ENCODE peak calls at places on chromosome 3, in ten cellular contexts. L is upper lobe of left lung, F is sigmoid colon, M is stomach, O is SK-N-SH, N is HepG2, G is transverse colon, Z is suprapubic skin, H is tibial nerve, I is GM12878. Y is an unnamed sample.
A peak's percentile ranks its signal among the peaks of the same experiment; 100 is the strongest.

GRCh38 chr3:61632568-61633175 is 71.3 kb downstream of the PTPRG start:
- DNase-seq in G (no peak), M (no peak), H (no peak), O (no peak), I (no peak), F (no peak), N (no peak), L (no peak), Z (no peak), Y (no peak)

GRCh38 chr3:23542079-23542478 is 263.7 kb upstream of the UBE2E1 start:
- DNase-seq in N (no peak), O (no peak), M (no peak), H (no peak), I (no peak), L (no peak), Z (no peak), F (no peak), G (no peak), Y (no peak)

GRCh38 chr3:105513042-105513441 is 146.3 kb downstream of the ALCAM start:
- DNase-seq in N (no peak), I (no peak), G (no peak), M (no peak), L (no peak), H (no peak), Z (no peak), F (no peak), O (no peak), Y (no peak)

GRCh38 chr3:98966862-98967554 is 65.5 kb upstream of the DCBLD2 start:
- DNase-seq in M (no peak), O (no peak), Z (no peak), G (no peak), F (no peak), N (no peak), H (no peak), L (no peak), I (no peak), Y (no peak)

GRCh38 chr3:194854290-194855024 is 168.8 kb downstream of the FAM43A start:
- DNase-seq in H (no peak), O (no peak), N (no peak), L (no peak), Z (no peak), F (no peak), M (no peak), I (no peak), G (no peak), Y (no peak)

GRCh38 chr3:188727052-188727451 is 444.7 kb upstream of the TPRG1 start:
- DNase-seq in N (no peak), O (no peak), Z (no peak), L (no peak), G (no peak), H (no peak), I (no peak), M (no peak), F (no peak), Y (no peak)

GRCh38 chr3:190586631-190587000 is 72.7 kb downstream of the IL1RAP start:
- DNase-seq in H (no peak), O (no peak), F (no peak), L (no peak), N (no peak), G (no peak), M (no peak), I (no peak), Z (no peak), Y (no peak)

GRCh38 chr3:183911087-183911486 is 26.4 kb upstream of the PARL start:
- DNase-seq in H (no peak), G (no peak), I (no peak), O (no peak), F (no peak), N (no peak), Z (no peak), M (no peak), L (no peak), Y (no peak)

GRCh38 chr3:299590-300301 is 103.2 kb downstream of the CHL1 start:
- DNase-seq in G (no peak), Z (no peak), O (no peak), M (no peak), N (no peak), H (no peak), I (no peak), F (no peak), L (no peak), Y (no peak)
- TF ChIP-seq EP300 in G (no peak), Z (no peak), O (no peak), M (no peak), N (no peak), H (no peak), I (peak; percentile 18), F (no peak), L (no peak), Y (no peak)

GRCh38 chr3:151076626-151077025 is 8.8 kb upstream of the MED12L start:
- DNase-seq in O (no peak), H (no peak), Z (no peak), F (no peak), L (no peak), M (no peak), G (no peak), N (no peak), I (no peak), Y (no peak)
- H3K36me3 ChIP-seq in O (no peaks in the 10 kb centered on the region), H (no peaks in the 10 kb centered on the region), Z (no peaks in the 10 kb centered on the region), F (no peaks in the 10 kb centered on the region), L (no peaks in the 10 kb centered on the region), M (no peaks in the 10 kb centered on the region), G (no peaks in the 10 kb centered on the region), N (no peaks in the 10 kb centered on the region), I (no peaks in the 10 kb centered on the region), Y (no peaks in the 10 kb centered on the region)

GRCh38 chr3:127175272-127175671 is 17.7 kb upstream of the PRR23E start:
- DNase-seq in M (no peak), Z (no peak), O (no peak), H (no peak), F (no peak), N (no peak), G (no peak), L (no peak), I (no peak), Y (no peak)
- TF ChIP-seq EP300 in M (no peak), Z (no peak), O (no peak), H (no peak), F (no peak), N (no peak), G (no peak), L (no peak), I (no peak), Y (no peak)

DNA sequence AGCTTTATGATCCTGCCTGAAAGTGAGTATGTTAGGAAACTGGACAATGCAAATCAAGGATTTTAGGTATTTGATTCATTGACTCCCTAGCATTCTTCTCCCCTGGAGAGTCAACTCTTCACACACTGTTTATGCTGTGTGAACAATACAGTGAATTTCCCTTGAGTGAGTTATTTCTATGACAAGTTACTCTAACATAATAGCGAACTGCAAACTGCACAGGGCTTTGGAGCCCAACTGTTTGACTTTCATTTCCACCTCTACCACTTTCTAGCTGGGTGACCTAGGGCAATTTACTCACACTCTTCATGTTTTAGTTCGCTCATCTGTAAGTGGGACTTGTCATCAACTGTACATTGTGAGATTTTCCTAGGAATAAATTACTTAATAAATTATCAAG is 96.0 kb upstream of the PHLDB2 start:
- DNase-seq in N (no peak), L (no peak), F (no peak), I (no peak), G (no peak), H (no peak), O (no peak), M (no peak), Z (no peak), Y (no peak)
- H3K36me3 ChIP-seq in N (no peaks in the 10 kb centered on the region), L (no peaks in the 10 kb centered on the region), F (no peaks in the 10 kb centered on the region), I (no peaks in the 10 kb centered on the region), G (no peaks in the 10 kb centered on the region), H (no peaks in the 10 kb centered on the region), O (no peaks in the 10 kb centered on the region), M (no peaks in the 10 kb centered on the region), Z (no peaks in the 10 kb centered on the region), Y (no peaks in the 10 kb centered on the region)

GRCh38 chr3:169575381-169575780 is 88.1 kb downstream of the MECOM start:
- DNase-seq in G (no peak), Z (no peak), N (no peak), H (no peak), M (peak; percentile 26), O (peak; percentile 26), L (no peak), I (no peak), F (no peak), Y (no peak)
- TF ChIP-seq EP300 in G (no peak), Z (no peak), N (no peak), H (peak; percentile 22), M (no peak), O (no peak), L (no peak), I (no peak), F (no peak), Y (no peak)

GRCh38 chr3:16377847-16378302 is 112.9 kb downstream of the OXNAD1 start:
- DNase-seq in N (no peak), Z (no peak), I (no peak), F (no peak), H (no peak), M (no peak), L (no peak), O (no peak), G (no peak), Y (no peak)

GRCh38 chr3:16378415-16378814 is 113.4 kb downstream of the OXNAD1 start:
- DNase-seq in L (no peak), M (no peak), Z (no peak), I (no peak), N (no peak), H (no peak), F (no peak), G (no peak), O (no peak), Y (no peak)

GRCh38 chr3:16379838-16380237 is 114.8 kb downstream of the OXNAD1 start:
- DNase-seq in M (no peak), I (no peak), L (no peak), N (no peak), G (no peak), O (no peak), H (no peak), Z (no peak), F (no peak), Y (no peak)

GRCh38 chr3:16380421-16380820 is 115.4 kb downstream of the OXNAD1 start:
- DNase-seq in N (no peak), O (no peak), L (no peak), F (no peak), G (no peak), H (no peak), I (no peak), M (no peak), Z (no peak), Y (no peak)

DNA sequence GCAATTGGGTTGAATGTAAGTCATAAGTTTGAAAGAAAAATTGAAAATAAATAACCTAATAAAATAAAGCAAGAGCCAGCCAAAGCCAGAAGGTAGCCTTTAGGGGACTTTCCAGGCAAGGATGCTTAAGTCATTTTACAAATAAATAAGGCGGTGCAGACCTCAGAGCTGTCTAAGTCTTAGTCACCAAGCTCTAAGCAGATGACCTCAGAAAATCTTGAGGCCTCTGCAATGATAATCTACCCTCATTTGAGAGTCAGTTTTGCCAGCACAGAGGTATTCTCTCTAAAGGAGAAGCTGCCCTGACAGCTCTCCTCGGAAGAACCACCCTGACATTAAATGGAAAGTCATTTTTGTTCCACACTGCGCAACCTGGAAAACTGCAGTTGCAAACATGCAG is 113.9 kb downstream of the OXNAD1 start:
- DNase-seq in L (no peak), H (no peak), M (no peak), O (no peak), N (no peak), F (no peak), Z (no peak), I (no peak), G (no peak), Y (no peak)
- H3K36me3 ChIP-seq in L (peaks cover 24% of the 10 kb centered on the region), H (no peaks in the 10 kb centered on the region), M (no peaks in the 10 kb centered on the region), O (peaks cover 13% of the 10 kb centered on the region), N (no peaks in the 10 kb centered on the region), F (no peaks in the 10 kb centered on the region), Z (peaks cover 5% of the 10 kb centered on the region), I (peaks cover 19% of the 10 kb centered on the region), G (no peaks in the 10 kb centered on the region), Y (no peaks in the 10 kb centered on the region)